ENCODE peak calls at places on chromosomes 7 and 10, in five cellular contexts. X, O, C, D and P are unnamed samples.

GRCh38 chr7:4268040-4268965 is 413.8 kb upstream of the FOXK1 start:
- DNase-seq in D (no peak), O (no peak), X (no peak), C (no peak), P (no peak)

GRCh38 chr10:124016795-124017375 is 76.5 kb downstream of the CHST15 start:
- DNase-seq in C (no peak), O (no peak), X (no peak), D (no peak), P (no peak)

GRCh38 chr7:105015631-105015965 is 1.6 kb downstream of the KMT2E start:
- DNase-seq in C (peak; percentile 59), O (no peak), D (no peak), X (peak; percentile 53), P (no peak)

GRCh38 chr7:55569797-55570196 is 2.5 kb downstream of the VOPP1 start:
- DNase-seq in X (no peak), O (no peak), D (no peak), C (no peak), P (no peak)

GRCh38 chr10:114402233-114402632 is 2.1 kb downstream of the AFAP1L2 start:
- DNase-seq in C (no peak), O (peak; percentile 59), D (no peak), X (no peak), P (no peak)

GRCh38 chr10:76523798-76524231 is 1092.4 kb downstream of the LRMDA start:
- DNase-seq in C (no peak), D (no peak), O (no peak), X (no peak), P (no peak)

GRCh38 chr7:53315986-53316385 is 280.6 kb downstream of the POM121L12 start:
- DNase-seq in C (no peak), X (no peak), D (no peak), O (no peak), P (no peak)

GRCh38 chr7:36231406-36231805 is 78.4 kb downstream of the EEPD1 start:
- DNase-seq in X (no peak), C (no peak), O (no peak), D (no peak), P (no peak)

GRCh38 chr10:114239117-114239993 is at the start of gene VWA2:
- DNase-seq in O (no peak), D (peak; percentile 24), C (peak; percentile 80), X (peak; percentile 76), P (no peak)

GRCh38 chr10:3805791-3806381 is 20.9 kb upstream of the KLF6 start:
- DNase-seq in C (peak; percentile 40), D (peak; percentile 47), O (peak; percentile 90), X (no peak), P (peak; percentile 75)

GRCh38 chr10:116001266-116001857 is 271.6 kb downstream of the GFRA1 start:
- DNase-seq in C (no peak), X (no peak), O (no peak), D (no peak), P (no peak)

GRCh38 chr10:112461029-112461887 is 14.2 kb downstream of the VTI1A start:
- DNase-seq in O (peak; percentile 87), C (no peak), X (no peak), D (no peak), P (peak; percentile 73)

GRCh38 chr7:90625562-90625961 is 29.4 kb downstream of the CDK14 start:
- DNase-seq in X (no peak), C (peak; percentile 78), O (no peak), D (no peak), P (no peak)

GRCh38 chr7:105611856-105612775 is 30.8 kb upstream of the EFCAB10 start:
- DNase-seq in C (no peak), X (no peak), D (no peak), O (no peak), P (peak; percentile 3)

GRCh38 chr7:114508096-114508495 is 93.5 kb downstream of the FOXP2 start:
- DNase-seq in O (no peak), D (no peak), X (no peak), C (no peak), P (peak; percentile 63)

DNA sequence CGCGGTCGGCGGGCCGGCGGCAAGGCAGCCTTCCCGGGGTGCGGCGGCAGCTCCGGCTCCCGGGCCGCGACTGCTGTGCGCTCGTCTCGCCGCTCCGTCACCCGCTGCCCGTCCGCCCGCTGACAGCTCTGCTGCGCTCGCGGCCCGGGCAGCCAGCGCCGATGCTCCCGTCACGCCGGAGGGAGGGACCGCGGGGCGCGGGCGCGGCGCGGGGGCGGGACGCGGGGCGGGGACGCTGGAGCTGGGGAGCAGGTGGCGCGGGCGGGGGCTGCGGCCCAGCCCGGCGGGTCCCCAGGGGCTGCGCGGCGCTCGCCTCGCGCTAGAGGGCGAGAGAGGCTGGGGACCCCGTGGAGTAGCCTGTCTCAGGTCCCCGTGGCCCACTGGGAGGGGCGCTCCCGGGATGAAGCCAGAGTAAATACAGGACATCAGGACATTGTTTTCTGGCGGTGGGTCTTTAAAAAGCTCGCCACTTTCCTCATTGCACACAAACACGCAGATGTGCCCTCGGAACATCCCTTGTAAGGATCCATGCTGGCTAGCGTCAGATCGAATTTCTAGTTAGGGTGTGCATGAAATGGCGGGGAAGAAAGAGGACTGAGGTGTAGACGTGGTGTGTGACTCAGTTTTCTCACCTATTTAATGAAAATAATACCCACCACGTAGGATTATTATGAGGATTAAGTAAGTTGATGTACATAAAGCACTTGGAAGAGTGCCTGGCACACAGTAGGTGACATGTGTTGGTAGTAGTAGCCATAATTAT is at the start of gene ELAPOR2:
- DNase-seq in C (peak; percentile 91), O (peak; percentile 25), X (peak; percentile 73), D (peak; percentile 94), P (peak; percentile 10)
- TF ChIP-seq CTCF in C (peak; percentile 47), O (no peak), X (no peak), D (no peak), P (no peak)

DNA sequence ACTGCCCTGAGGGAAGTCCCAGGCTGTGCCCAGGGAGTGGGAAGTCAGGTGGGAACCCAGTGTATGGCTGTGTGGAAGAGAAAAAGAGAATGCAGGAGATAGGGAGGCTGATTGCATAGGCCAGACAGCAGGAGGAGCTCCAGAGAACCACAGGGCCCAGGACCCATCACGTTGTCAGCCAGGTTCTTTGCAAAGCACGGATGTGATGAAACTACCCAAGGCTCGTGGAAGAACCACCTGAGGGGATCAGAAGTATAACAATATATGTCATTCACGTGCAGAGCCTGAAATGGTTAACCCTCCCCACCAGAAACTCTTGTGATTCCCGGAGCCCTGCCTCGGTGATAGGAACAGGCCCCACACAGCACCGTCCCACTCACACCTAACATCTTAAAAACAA is 83.6 kb downstream of the LARP4B start:
- DNase-seq in D (no peak), C (no peak), X (no peak), O (peak; percentile 8), P (no peak)
- TF ChIP-seq CTCF in D (no peak), C (no peak), X (no peak), O (no peak), P (no peak)

GRCh38 chr7:20200965-20201364 is 16.2 kb downstream of the MACC1 start:
- DNase-seq in C (no peak), D (no peak), X (no peak), O (no peak), P (no peak)

GRCh38 chr7:20197837-20198236 is 19.3 kb downstream of the MACC1 start:
- DNase-seq in C (no peak), X (no peak), O (no peak), D (no peak), P (no peak)

GRCh38 chr7:20198295-20198694 is 18.9 kb downstream of the MACC1 start:
- DNase-seq in O (no peak), D (no peak), X (no peak), C (no peak), P (no peak)

GRCh38 chr7:20200361-20200760 is 16.8 kb downstream of the MACC1 start:
- DNase-seq in D (no peak), C (no peak), O (no peak), X (no peak), P (peak; percentile 65)

GRCh38 chr7:20199015-20199737 is 18.0 kb downstream of the MACC1 start:
- DNase-seq in X (peak; percentile 34), D (peak; percentile 29), O (peak; percentile 92), C (peak; percentile 37), P (peak; percentile 98)
- TF ChIP-seq CTCF in X (no peak), D (no peak), O (no peak), C (no peak), P (no peak)

DNA sequence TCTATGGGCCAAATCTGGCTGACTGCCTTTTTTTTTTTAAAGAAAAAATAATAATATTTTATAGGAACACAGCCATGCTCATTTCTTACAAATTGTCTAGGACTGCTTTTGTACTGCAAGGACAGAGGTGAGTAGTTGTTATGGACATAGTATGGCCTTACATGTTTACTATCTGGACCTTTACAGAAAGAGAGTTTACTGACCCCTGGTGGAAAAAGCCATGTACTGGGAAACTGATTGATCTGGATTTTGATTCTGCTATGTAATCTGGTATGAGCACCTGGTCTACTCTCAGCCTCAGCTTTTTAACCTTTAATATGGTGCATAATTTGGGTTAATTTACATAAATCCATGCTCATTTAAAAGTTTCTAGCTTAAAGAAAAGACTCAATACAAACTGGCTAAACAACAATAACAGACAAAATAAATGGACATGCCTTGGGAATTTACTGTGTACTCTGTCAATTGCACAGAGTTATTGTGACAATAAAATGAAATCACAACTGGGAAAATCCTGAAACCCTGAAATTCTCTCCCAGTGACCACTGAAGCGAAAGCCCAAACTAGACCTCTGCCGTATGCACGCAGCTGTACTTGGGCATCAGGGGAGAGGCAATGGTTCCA is 260.7 kb downstream of the BMPER start:
- DNase-seq in X (no peak), C (peak; percentile 26), D (no peak), O (peak; percentile 33), P (peak; percentile 51)
- TF ChIP-seq CTCF in X (peak; percentile 22), C (peak; percentile 57), D (no peak), O (peak; percentile 50), P (peak; percentile 70)

GRCh38 chr10:5668429-5668828 is 2.0 kb upstream of the ASB13 start:
- DNase-seq in C (no peak), D (no peak), X (no peak), O (no peak), P (peak; percentile 34)

GRCh38 chr10:5666324-5667220 is at the start of gene ASB13:
- DNase-seq in O (peak; percentile 49), D (peak; percentile 44), C (peak; percentile 86), X (peak; percentile 78), P (peak; percentile 13)

GRCh38 chr10:5662708-5663579 is 3.5 kb downstream of the ASB13 start:
- DNase-seq in C (no peak), X (no peak), O (no peak), D (no peak), P (no peak)

GRCh38 chr10:5663692-5664427 is 2.5 kb downstream of the ASB13 start:
- DNase-seq in D (no peak), C (no peak), O (no peak), X (no peak), P (no peak)

DNA sequence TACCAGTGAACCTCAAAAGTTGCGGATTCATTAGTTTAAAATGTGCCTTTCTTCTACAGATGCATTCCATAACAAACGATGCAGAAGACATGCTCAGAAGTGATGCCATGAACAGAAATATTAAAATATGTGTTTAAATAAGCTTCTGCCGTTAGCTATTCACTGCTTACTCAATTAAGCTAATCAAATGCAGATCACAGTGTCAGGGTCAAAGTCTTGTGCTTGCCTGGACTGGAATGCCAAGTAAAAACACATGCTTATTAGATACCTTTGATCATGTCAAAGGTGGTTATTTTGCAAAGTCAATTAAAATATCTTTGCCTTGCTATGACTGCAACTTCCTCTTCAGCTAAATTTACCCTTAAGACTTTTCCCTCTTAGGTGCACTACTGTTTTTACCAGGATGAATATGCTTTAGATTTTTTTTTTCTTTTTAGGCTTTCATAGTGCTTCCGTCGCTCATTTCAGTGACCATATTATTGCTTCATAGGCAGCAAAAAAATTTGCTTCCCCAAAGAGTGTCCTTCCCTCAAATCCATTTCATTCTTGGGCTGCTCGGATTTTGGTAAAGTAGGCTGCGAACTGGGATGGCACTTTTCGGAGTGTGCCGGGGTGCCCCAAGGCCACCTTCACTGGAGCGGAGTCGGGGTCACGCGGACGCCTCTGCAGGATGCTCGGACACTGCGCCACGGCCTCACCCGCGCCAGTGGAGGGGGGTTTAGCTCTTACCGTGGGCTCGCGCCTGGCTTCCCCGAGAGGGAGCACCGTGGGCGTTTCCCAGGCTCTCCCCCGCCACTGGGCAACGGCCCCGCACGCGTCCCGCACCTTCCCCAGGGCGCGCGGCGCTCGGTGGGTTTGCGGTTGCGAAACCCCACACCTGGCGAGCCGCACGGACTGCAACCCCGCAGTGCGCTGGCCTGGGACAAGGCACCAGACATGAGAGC is 743 bp downstream of the ASB13 start:
- DNase-seq in C (peak; percentile 41), D (no peak), O (peak; percentile 8), X (no peak), P (peak; percentile 19)
- TF ChIP-seq CTCF in C (no peak), D (no peak), O (no peak), X (no peak), P (no peak)